ENCODE peak calls at places on chromosome 5, in eight cellular contexts. C is ascending aorta, Q is Peyer's patch, S is GM23338, T is BJ, Z is mesendoderm, I is sigmoid colon, A is lower lobe of right lung. U is an unnamed sample.
A peak's percentile ranks its signal among the peaks of the same experiment; 100 is the strongest.

GRCh38 chr5:10293907-10294662 is 13.6 kb downstream of the CMBL start:
- DNase-seq in C (no peak), Q (no peak), S (no peak), T (no peak), Z (no peak), I (no peak), A (no peak), U (no peak)

GRCh38 chr5:180191716-180192115 is 17.3 kb downstream of the RASGEF1C start:
- DNase-seq in C (no peak), Q (no peak), S (no peak), T (no peak), Z (no peak), I (no peak), A (no peak), U (no peak)

GRCh38 chr5:23314827-23315226 is 192.6 kb upstream of the PRDM9 start:
- DNase-seq in C (no peak), Q (no peak), S (no peak), T (no peak), Z (peak; percentile 19), I (no peak), A (no peak), U (no peak)

GRCh38 chr5:79974896-79975295 is 16.2 kb downstream of the MTX3 start:
- DNase-seq in C (no peak), Q (no peak), S (no peak), T (no peak), Z (peak; percentile 80), I (no peak), A (no peak), U (no peak)

GRCh38 chr5:179268399-179268952 is 76.8 kb downstream of the ADAMTS2 start:
- DNase-seq in C (peak; percentile 47), Q (no peak), S (no peak), T (no peak), Z (no peak), I (no peak), A (peak; percentile 38), U (peak; percentile 35)

GRCh38 chr5:40787986-40788385 is 10.2 kb downstream of the PRKAA1 start:
- DNase-seq in C (no peak), Q (no peak), S (no peak), T (no peak), Z (no peak), I (no peak), A (no peak), U (no peak)

GRCh38 chr5:135026645-135027317 is 7.2 kb downstream of the PITX1 start:
- DNase-seq in C (no peak), Q (no peak), S (no peak), T (no peak), Z (no peak), I (no peak), A (peak; percentile 30), U (no peak)

GRCh38 chr5:125258610-125259009 is 512.2 kb upstream of the ZNF608 start:
- DNase-seq in C (no peak), Q (no peak), S (no peak), T (no peak), Z (no peak), I (no peak), A (no peak), U (no peak)

GRCh38 chr5:125484272-125485002 is 738.0 kb upstream of the ZNF608 start:
- DNase-seq in C (peak; percentile 91), Q (no peak), S (no peak), T (no peak), Z (no peak), I (peak; percentile 95), A (peak; percentile 38), U (no peak)

GRCh38 chr5:95081500-95082355 is 203.2 kb downstream of the MCTP1 start:
- DNase-seq in C (no peak), Q (no peak), S (peak; percentile 54), T (peak; percentile 54), Z (peak; percentile 50), I (peak; percentile 66), A (peak; percentile 73), U (peak; percentile 25)

GRCh38 chr5:141488591-141489478 is at the start of gene PCDHGC5:
- DNase-seq in C (no peak), Q (no peak), S (no peak), T (no peak), Z (peak; percentile 73), I (no peak), A (no peak), U (peak; percentile 61)

GRCh38 chr5:109903061-109903460 is 213.3 kb downstream of the MAN2A1 start:
- DNase-seq in C (no peak), Q (no peak), S (no peak), T (no peak), Z (no peak), I (no peak), A (no peak), U (no peak)

GRCh38 chr5:61779743-61780142 is 447.7 kb downstream of the ZSWIM6 start:
- DNase-seq in C (no peak), Q (no peak), S (no peak), T (no peak), Z (no peak), I (no peak), A (no peak), U (no peak)

GRCh38 chr5:147887026-147887627 is 8.6 kb downstream of the SCGB3A2 start:
- DNase-seq in C (no peak), Q (no peak), S (peak; percentile 63), T (no peak), Z (peak; percentile 34), I (no peak), A (no peak), U (no peak)

GRCh38 chr5:58410441-58410840 is 49.4 kb downstream of the PLK2 start:
- DNase-seq in C (no peak), Q (no peak), S (peak; percentile 14), T (peak; percentile 55), Z (peak; percentile 56), I (no peak), A (no peak), U (no peak)

GRCh38 chr5:5335115-5335514 is 87.4 kb upstream of the ICE1 start:
- DNase-seq in C (no peak), Q (no peak), S (no peak), T (no peak), Z (no peak), I (no peak), A (no peak), U (no peak)

GRCh38 chr5:135239461-135240282 is 159.4 kb downstream of the MACROH2A1 start:
- DNase-seq in C (peak; percentile 63), Q (no peak), S (no peak), T (no peak), Z (no peak), I (peak; percentile 64), A (no peak), U (no peak)

DNA sequence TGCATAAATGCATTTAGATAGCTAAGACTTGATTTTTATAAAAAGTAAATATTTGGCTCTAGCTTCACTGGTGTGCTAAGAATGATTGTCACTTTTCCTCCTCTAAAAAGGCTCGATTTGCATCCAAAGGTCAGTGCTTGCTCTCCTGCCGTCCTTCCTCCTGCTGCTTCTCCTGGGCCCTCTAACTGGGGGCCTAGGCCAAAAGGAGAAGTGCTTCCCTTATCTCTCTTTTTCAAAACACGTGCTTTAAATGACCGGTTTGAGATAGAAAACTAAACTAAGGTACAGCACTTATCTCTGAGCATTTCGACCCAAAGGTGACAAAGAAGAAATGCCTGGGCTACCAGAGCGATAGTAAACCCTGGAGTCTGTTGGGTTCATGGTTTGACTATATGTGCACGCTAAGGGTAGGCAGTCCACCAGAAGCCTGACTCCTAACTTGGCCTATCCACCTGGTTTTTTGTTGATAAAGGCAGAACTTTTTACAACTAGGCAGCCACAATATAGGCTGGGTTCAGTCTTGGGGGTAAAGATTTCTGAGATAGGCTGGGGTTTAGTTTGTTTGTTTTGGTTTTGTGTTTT is 3.9 kb downstream of the NR2F1-AS1 start:
- DNase-seq in C (no peak), Q (no peak), S (peak; percentile 21), T (no peak), Z (no peak), I (no peak), A (no peak), U (peak; percentile 29)
- H3K27me3 ChIP-seq in C (peaks cover 9% of the 10 kb centered on the region), Q (peaks cover 29% of the 10 kb centered on the region), S (peaks cover 97% of the 10 kb centered on the region), T (no peaks in the 10 kb centered on the region), Z (peaks cover 65% of the 10 kb centered on the region), I (peaks cover 35% of the 10 kb centered on the region), A (peaks cover 84% of the 10 kb centered on the region), U (peaks cover 96% of the 10 kb centered on the region)

GRCh38 chr5:92641031-92641962 is 939.7 kb downstream of the NR2F1-AS1 start:
- DNase-seq in C (no peak), Q (no peak), S (no peak), T (no peak), Z (no peak), I (no peak), A (no peak), U (no peak)
- H3K4me3 ChIP-seq in C (peak overlapping the region; percentile 1), Q (no peak overlapping the region), S (no peak overlapping the region), T (no peak overlapping the region), Z (no peak overlapping the region), I (no peak overlapping the region), A (peak overlapping the region; percentile 31), U (no peak overlapping the region)

GRCh38 chr5:107385701-107386100 is 285.0 kb downstream of the EFNA5 start:
- DNase-seq in C (no peak), Q (no peak), S (no peak), T (no peak), Z (no peak), I (no peak), A (no peak), U (no peak)

GRCh38 chr5:107389130-107389553 is 281.6 kb downstream of the EFNA5 start:
- DNase-seq in C (no peak), Q (peak; percentile 26), S (no peak), T (peak; percentile 49), Z (no peak), I (no peak), A (no peak), U (no peak)

GRCh38 chr5:107391787-107392186 is 278.9 kb downstream of the EFNA5 start:
- DNase-seq in C (no peak), Q (no peak), S (no peak), T (no peak), Z (no peak), I (no peak), A (no peak), U (no peak)

GRCh38 chr5:107389769-107390168 is 281.0 kb downstream of the EFNA5 start:
- DNase-seq in C (no peak), Q (no peak), S (no peak), T (no peak), Z (peak; percentile 17), I (no peak), A (no peak), U (no peak)

DNA sequence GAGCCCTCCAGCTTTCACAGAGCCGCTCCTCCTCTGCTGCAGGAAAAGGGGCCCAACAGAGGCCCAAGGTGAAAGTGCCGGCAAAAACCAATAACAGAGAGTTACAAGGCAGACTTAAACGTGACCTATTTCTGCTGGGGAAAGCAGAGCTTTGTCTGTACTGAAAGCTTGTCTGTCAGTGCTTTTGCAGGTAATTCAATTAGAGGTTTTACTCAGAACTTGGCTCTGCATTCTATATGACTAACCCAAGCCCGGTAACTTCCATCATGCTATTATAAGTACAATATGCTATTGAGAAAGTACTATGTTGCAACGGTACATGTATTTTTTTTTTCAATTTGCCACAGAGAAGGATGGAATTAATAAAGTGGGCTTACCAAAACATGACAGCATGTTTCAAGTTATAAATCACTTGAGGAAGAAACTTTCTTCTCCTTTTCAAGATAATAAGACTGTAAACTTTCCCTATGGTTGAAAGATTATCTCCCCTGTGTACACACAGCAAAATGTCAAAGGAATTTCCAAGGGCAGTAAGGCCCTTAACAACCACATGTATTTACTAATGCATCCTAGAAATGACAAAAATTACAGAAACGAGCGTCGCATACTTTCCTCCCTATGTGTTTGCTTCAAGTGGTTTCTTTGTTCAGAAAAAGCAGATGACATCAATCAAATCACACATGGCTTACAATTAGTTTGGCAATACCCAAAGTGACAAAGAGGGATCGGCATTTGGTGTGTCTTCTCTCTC is 282.5 kb downstream of the EFNA5 start:
- DNase-seq in C (no peak), Q (no peak), S (peak; percentile 55), T (peak; percentile 90), Z (peak; percentile 61), I (no peak), A (no peak), U (no peak)
- H3K36me3 ChIP-seq in C (no peaks in the 10 kb centered on the region), Q (no peaks in the 10 kb centered on the region), S (no peaks in the 10 kb centered on the region), T (no peaks in the 10 kb centered on the region), Z (no peaks in the 10 kb centered on the region), I (no peaks in the 10 kb centered on the region), A (no peaks in the 10 kb centered on the region), U (no peaks in the 10 kb centered on the region)

GRCh38 chr5:177405312-177405711 is 4.1 kb downstream of the F12 start:
- DNase-seq in C (no peak), Q (no peak), S (no peak), T (no peak), Z (no peak), I (no peak), A (no peak), U (no peak)
- H3K27me3 ChIP-seq in C (peaks cover 32% of the 10 kb centered on the region), Q (peaks cover 18% of the 10 kb centered on the region), S (peaks cover 79% of the 10 kb centered on the region), T (peaks cover 22% of the 10 kb centered on the region), Z (peaks cover 4% of the 10 kb centered on the region), I (peaks cover 50% of the 10 kb centered on the region), A (peaks cover 38% of the 10 kb centered on the region), U (peaks cover 51% of the 10 kb centered on the region)